ENCODE peak calls at places on chromosomes 2 and 18, in nine cellular contexts. Z, C, G, A, I, L, M, X and J are unnamed samples.

GRCh38 chr18:35993013-35993412 is 20.5 kb downstream of the RMP24 start:
- DNase-seq in Z (no peak), C (no peak), G (no peak), A (no peak), I (no peak), L (no peak), M (no peak), X (no peak), J (no peak)

GRCh38 chr2:180651596-180651995 is 328.8 kb upstream of the UBE2E3 start:
- DNase-seq in Z (no peak), C (no peak), G (no peak), A (no peak), I (no peak), L (no peak), M (no peak), X (no peak), J (no peak)

GRCh38 chr2:29837925-29838324 is 83.5 kb downstream of the ALK start:
- DNase-seq in Z (no peak), C (no peak), G (no peak), A (no peak), I (no peak), L (no peak), M (no peak), X (no peak), J (no peak)

GRCh38 chr2:47177042-47177565 is 22.0 kb upstream of the STPG4 start:
- DNase-seq in Z (no peak), C (no peak), G (no peak), A (no peak), I (no peak), L (no peak), M (no peak), X (no peak), J (peak; percentile 42)

GRCh38 chr2:240131941-240132650 is 4.0 kb downstream of the COPS9 start:
- DNase-seq in Z (no peak), C (no peak), G (peak; percentile 33), A (no peak), I (no peak), L (no peak), M (peak; percentile 56), X (no peak), J (no peak)

GRCh38 chr18:31609886-31610646 is 18.4 kb downstream of the TTR start:
- DNase-seq in Z (no peak), C (no peak), G (no peak), A (no peak), I (no peak), L (no peak), M (no peak), X (no peak), J (no peak)

GRCh38 chr18:78769502-78770113 is 210.0 kb upstream of the SALL3 start:
- DNase-seq in Z (no peak), C (no peak), G (no peak), A (no peak), I (no peak), L (no peak), M (no peak), X (no peak), J (no peak)

GRCh38 chr2:216371756-216372702 is at the start of gene MARCHF4:
- DNase-seq in Z (no peak), C (peak; percentile 85), G (peak; percentile 89), A (peak; percentile 93), I (peak; percentile 87), L (no peak), M (peak; percentile 93), X (peak; percentile 52), J (peak; percentile 74)

GRCh38 chr2:7604456-7604855 is 687.2 kb downstream of the RNF144A start:
- DNase-seq in Z (no peak), C (no peak), G (no peak), A (peak; percentile 69), I (no peak), L (no peak), M (no peak), X (no peak), J (peak; percentile 44)

GRCh38 chr2:95530734-95531133 is 46.2 kb upstream of the TRIM43B start:
- DNase-seq in Z (no peak), C (no peak), G (no peak), A (peak; percentile 90), I (no peak), L (no peak), M (no peak), X (no peak), J (peak; percentile 42)

GRCh38 chr2:157466764-157467163 is 22.9 kb upstream of the CYTIP start:
- DNase-seq in Z (no peak), C (no peak), G (no peak), A (no peak), I (no peak), L (no peak), M (no peak), X (no peak), J (no peak)

GRCh38 chr18:37537868-37538525 is 27.6 kb downstream of the CELF4 start:
- DNase-seq in Z (peak; percentile 62), C (peak; percentile 87), G (peak; percentile 86), A (peak; percentile 83), I (peak; percentile 91), L (peak; percentile 37), M (peak; percentile 90), X (peak; percentile 36), J (peak; percentile 41)

GRCh38 chr2:223315813-223316212 is 263.8 kb downstream of the KCNE4 start:
- DNase-seq in Z (no peak), C (no peak), G (no peak), A (peak; percentile 74), I (no peak), L (no peak), M (no peak), X (no peak), J (no peak)

GRCh38 chr2:20668470-20668869 is 1.5 kb downstream of the GDF7 start:
- DNase-seq in Z (no peak), C (no peak), G (no peak), A (no peak), I (peak; percentile 48), L (no peak), M (no peak), X (no peak), J (no peak)

GRCh38 chr18:10715791-10716190 is 190.0 kb downstream of the NAPG start:
- DNase-seq in Z (no peak), C (peak; percentile 44), G (no peak), A (peak; percentile 95), I (no peak), L (no peak), M (no peak), X (no peak), J (peak; percentile 58)

DNA sequence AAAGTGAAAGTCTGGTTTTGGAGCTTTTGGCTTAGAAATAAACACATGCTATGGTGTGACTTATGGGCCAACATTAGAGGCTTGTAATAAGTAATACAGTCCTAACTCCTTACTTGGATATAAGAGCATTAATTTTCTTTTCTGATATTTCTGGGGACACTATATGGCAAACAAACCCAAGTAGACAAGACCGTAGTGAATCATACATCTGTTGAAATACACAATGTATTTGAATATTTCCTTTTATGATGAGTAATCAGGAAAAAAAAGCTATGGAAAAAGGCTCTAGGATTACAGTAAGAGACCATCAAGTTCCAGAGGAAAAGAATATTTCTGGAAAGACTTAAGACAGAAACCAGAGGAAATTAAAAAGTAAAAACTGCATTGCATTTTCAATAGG is 146.0 kb upstream of the CYP26B1 start:
- DNase-seq in Z (no peak), C (no peak), G (no peak), A (peak; percentile 52), I (no peak), L (no peak), M (no peak), X (no peak), J (peak; percentile 57)
- TF ChIP-seq EZH2phosphoT487 in Z (no peak), C (no peak), G (no peak), A (no peak), I (no peak), L (no peak), M (no peak), X (no peak), J (no peak)

GRCh38 chr2:42995752-42996422 is 203.5 kb upstream of the HAAO start:
- DNase-seq in Z (no peak), C (no peak), G (no peak), A (no peak), I (no peak), L (no peak), M (no peak), X (no peak), J (no peak)
- TF ChIP-seq EZH2phosphoT487 in Z (no peak), C (no peak), G (no peak), A (no peak), I (no peak), L (no peak), M (no peak), X (no peak), J (no peak)

GRCh38 chr2:10987861-10988260 is 76.1 kb downstream of the KCNF1 start:
- DNase-seq in Z (no peak), C (no peak), G (no peak), A (no peak), I (no peak), L (no peak), M (peak; percentile 16), X (no peak), J (peak; percentile 33)

GRCh38 chr2:10985260-10985659 is 73.5 kb downstream of the KCNF1 start:
- DNase-seq in Z (no peak), C (no peak), G (no peak), A (no peak), I (no peak), L (no peak), M (no peak), X (no peak), J (no peak)

GRCh38 chr2:10984418-10985130 is 72.8 kb downstream of the KCNF1 start:
- DNase-seq in Z (no peak), C (peak; percentile 15), G (no peak), A (no peak), I (no peak), L (no peak), M (no peak), X (no peak), J (no peak)

GRCh38 chr2:10987439-10987838 is 75.7 kb downstream of the KCNF1 start:
- DNase-seq in Z (no peak), C (no peak), G (no peak), A (no peak), I (no peak), L (no peak), M (no peak), X (no peak), J (no peak)

DNA sequence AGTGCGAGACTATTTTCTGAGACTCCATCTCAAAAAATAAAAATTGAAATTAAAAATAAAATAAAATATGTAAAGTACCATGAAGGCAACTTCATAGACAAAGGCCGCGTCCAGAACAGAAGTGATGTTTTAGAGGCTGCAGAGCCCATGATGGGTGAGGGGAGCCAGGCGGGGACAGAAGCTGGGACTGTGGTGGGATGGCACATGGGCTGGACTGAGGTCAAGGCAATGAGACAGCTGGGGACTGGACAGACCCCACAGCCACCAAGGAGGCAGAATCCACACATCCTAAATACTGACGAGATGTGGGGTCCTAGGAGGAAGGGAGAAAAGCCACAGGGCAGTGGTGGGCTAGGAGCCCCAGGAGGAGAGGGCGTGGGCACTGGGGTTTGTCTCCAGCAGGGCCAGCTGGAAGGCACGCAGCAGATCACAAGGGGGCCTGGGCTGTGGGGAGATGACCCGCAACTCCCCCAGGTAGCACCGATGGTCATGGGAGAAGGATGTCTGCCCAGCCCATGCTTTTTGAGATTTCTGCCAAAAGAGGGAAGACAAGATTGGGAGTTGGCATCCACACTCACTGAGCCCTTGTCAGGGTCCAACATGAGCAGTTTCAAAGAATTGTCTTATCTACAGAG is 74.3 kb downstream of the KCNF1 start:
- DNase-seq in Z (no peak), C (no peak), G (no peak), A (no peak), I (no peak), L (no peak), M (no peak), X (no peak), J (no peak)
- TF ChIP-seq EZH2phosphoT487 in Z (no peak), C (no peak), G (no peak), A (no peak), I (no peak), L (no peak), M (no peak), X (no peak), J (no peak)

GRCh38 chr2:190887089-190887488 is 6.5 kb downstream of the GLS start:
- DNase-seq in Z (no peak), C (no peak), G (no peak), A (peak; percentile 48), I (no peak), L (no peak), M (no peak), X (no peak), J (peak; percentile 52)
- TF ChIP-seq EZH2phosphoT487 in Z (no peak), C (no peak), G (no peak), A (no peak), I (no peak), L (no peak), M (no peak), X (no peak), J (no peak)